ENCODE peak calls at places on chromosomes 11 and 22, in six cellular contexts. L is substantia nigra, W is NCI-H1417, U is kidney epithelial cell, C is fibroblast of pulmonary artery, T is GM19239. S is an unnamed sample.

GRCh38 chr22:37419370-37419915 is 7.8 kb downstream of the ELFN2 start:
- DNase-seq in C (no peak), U (no peak), T (no peak), L (no peak), W (no peak), S (no peak)

GRCh38 chr11:103910721-103911120 is 125.7 kb upstream of the DDI1 start:
- DNase-seq in L (no peak), U (no peak), C (no peak), W (no peak), T (no peak), S (no peak)

GRCh38 chr11:101458161-101458560 is 125.6 kb downstream of the TRPC6 start:
- DNase-seq in L (no peak), T (no peak), W (no peak), C (peak), U (no peak), S (no peak)

GRCh38 chr11:99020324-99021225 is at the start of gene CNTN5:
- DNase-seq in W (peak), T (no peak), U (peak), L (peak), C (peak), S (no peak)

GRCh38 chr11:76105637-76106036 is 100.7 kb downstream of the WNT11 start:
- DNase-seq in W (no peak), T (no peak), L (no peak), U (no peak), C (no peak), S (no peak)

GRCh38 chr11:125724125-125724524 is 22.0 kb upstream of the PATE1 start:
- DNase-seq in L (no peak), T (no peak), W (peak), U (no peak), C (peak), S (peak)

GRCh38 chr22:45524966-45525365 is 22.3 kb downstream of the FBLN1 start:
- DNase-seq in T (no peak), C (no peak), U (no peak), W (no peak), L (no peak), S (no peak)

GRCh38 chr11:107496011-107496410 is 38.4 kb upstream of the CWF19L2 start:
- DNase-seq in L (no peak), C (peak), W (no peak), T (no peak), U (peak), S (peak)

GRCh38 chr11:19664896-19665548 is 47.6 kb upstream of the NAV2 start:
- DNase-seq in T (no peak), W (no peak), L (peak), C (peak), U (no peak), S (no peak)

GRCh38 chr22:49565516-49565855 is 262.2 kb downstream of the BRD1 start:
- DNase-seq in W (no peak), U (no peak), C (no peak), L (no peak), T (no peak), S (no peak)

GRCh38 chr11:69411257-69411924 is 70.1 kb upstream of the LINC01488 start:
- DNase-seq in T (no peak), C (no peak), U (no peak), W (no peak), L (no peak), S (no peak)

GRCh38 chr22:22684605-22685561 is 40.5 kb downstream of the GGTLC2 start:
- DNase-seq in C (peak), L (no peak), W (peak), U (no peak), T (no peak), S (no peak)

GRCh38 chr11:68974421-68975194 is 6.2 kb downstream of the MRGPRD start:
- DNase-seq in U (no peak), C (peak), W (no peak), T (peak), L (no peak), S (peak)

GRCh38 chr22:50673231-50674126 is 856 bp downstream of the SHANK3 start:
- DNase-seq in U (no peak), W (peak), C (no peak), T (no peak), L (no peak), S (peak)

GRCh38 chr22:42286205-42286604 is 15.8 kb upstream of the TCF20 start:
- DNase-seq in L (no peak), T (no peak), C (no peak), U (no peak), W (no peak), S (no peak)

GRCh38 chr11:473975-474785 is 24.1 kb downstream of the PTDSS2 start:
- DNase-seq in W (no peak), U (no peak), L (no peak), C (no peak), T (no peak), S (no peak)

GRCh38 chr22:46364341-46365165 is 29.0 kb downstream of the TRMU start:
- DNase-seq in C (no peak), L (no peak), W (no peak), U (no peak), T (no peak), S (no peak)

GRCh38 chr11:118691926-118692830 is 12.7 kb upstream of the TREH start:
- DNase-seq in U (no peak), W (no peak), L (no peak), T (no peak), C (peak), S (no peak)

GRCh38 chr11:85540635-85541034 is 86.5 kb downstream of the DLG2 start:
- DNase-seq in U (no peak), L (no peak), C (no peak), T (no peak), W (no peak), S (no peak)

GRCh38 chr11:8714622-8715225 is 32.1 kb downstream of the RPL27A start:
- DNase-seq in U (no peak), C (no peak), L (no peak), W (no peak), T (no peak), S (peak)

GRCh38 chr11:66080055-66080817 is 10.2 kb downstream of the PACS1 start:
- DNase-seq in W (no peak), C (peak), T (no peak), U (no peak), L (no peak), S (peak)

GRCh38 chr22:21876486-21877176 is 9.2 kb upstream of the MAPK1 start:
- DNase-seq in T (no peak), W (no peak), U (no peak), C (peak), L (no peak), S (peak)

GRCh38 chr11:8934735-8935478 is 2.2 kb upstream of the C11orf16 start:
- DNase-seq in L (no peak), U (no peak), T (no peak), C (peak), W (no peak), S (no peak)

GRCh38 chr22:27825174-27825573 is 23.6 kb upstream of the MN1 start:
- DNase-seq in C (no peak), L (no peak), W (no peak), U (no peak), T (no peak), S (no peak)

GRCh38 chr11:71244116-71244815 is 8.1 kb downstream of the SHANK2 start:
- DNase-seq in U (no peak), L (no peak), C (no peak), W (no peak), T (no peak), S (no peak)